ENCODE peak calls at places on chromosomes 4 and X, in eight cellular contexts. D, I, L, K, F, O, W and M are unnamed samples.

GRCh38 chr4:159455675-159456235 is 352.9 kb downstream of the RAPGEF2 start:
- DNase-seq in D (peak; percentile 55), I (no peak), L (peak; percentile 51), K (peak; percentile 33), F (peak; percentile 67), O (no peak), W (peak; percentile 18), M (peak; percentile 40)

GRCh38 chr4:38982356-38983095 is 49.7 kb downstream of the TMEM156 start:
- DNase-seq in D (peak; percentile 82), I (no peak), L (peak; percentile 21), K (no peak), F (peak; percentile 86), O (no peak), W (no peak), M (no peak)

GRCh38 chrX:13340182-13340791 is 20.4 kb upstream of the ATXN3L start:
- DNase-seq in D (no peak), I (no peak), L (peak; percentile 24), K (no peak), F (no peak), O (no peak), W (no peak), M (no peak)

GRCh38 chrX:45788941-45789348 is 588.3 kb upstream of the DIPK2B start:
- DNase-seq in D (peak; percentile 78), I (no peak), L (peak; percentile 55), K (no peak), F (peak; percentile 72), O (no peak), W (no peak), M (no peak)

GRCh38 chr4:150145090-150145949 is 67.1 kb downstream of the DCLK2 start:
- DNase-seq in D (no peak), I (no peak), L (peak; percentile 60), K (no peak), F (no peak), O (no peak), W (no peak), M (no peak)

GRCh38 chr4:74933562-74934015 is 673 bp downstream of the PARM1 start:
- DNase-seq in D (peak; percentile 8), I (no peak), L (peak; percentile 9), K (peak; percentile 44), F (peak; percentile 17), O (no peak), W (no peak), M (no peak)

GRCh38 chr4:48141048-48141447 is 7.0 kb upstream of the TXK start:
- DNase-seq in D (peak; percentile 57), I (no peak), L (peak; percentile 73), K (peak; percentile 47), F (peak; percentile 68), O (no peak), W (no peak), M (peak; percentile 65)

GRCh38 chr4:128776794-128777216 is 32.7 kb upstream of the JADE1 start:
- DNase-seq in D (peak; percentile 89), I (no peak), L (peak; percentile 92), K (no peak), F (peak; percentile 93), O (no peak), W (no peak), M (no peak)

GRCh38 chrX:3420316-3420715 is 73.9 kb upstream of the MXRA5 start:
- DNase-seq in D (no peak), I (no peak), L (no peak), K (no peak), F (no peak), O (no peak), W (no peak), M (no peak)

GRCh38 chr4:80073362-80074008 is 456 bp upstream of the ANTXR2 start:
- DNase-seq in D (no peak), I (no peak), L (no peak), K (peak; percentile 61), F (no peak), O (no peak), W (no peak), M (no peak)

GRCh38 chr4:124262211-124263179 is 450.0 kb downstream of the ANKRD50 start:
- DNase-seq in D (peak; percentile 91), I (peak; percentile 87), L (peak; percentile 96), K (peak; percentile 73), F (peak; percentile 95), O (no peak), W (peak; percentile 64), M (peak; percentile 67)

GRCh38 chr4:147829401-147830101 is 97.7 kb downstream of the ARHGAP10 start:
- DNase-seq in D (peak; percentile 83), I (peak; percentile 89), L (peak; percentile 46), K (no peak), F (peak; percentile 79), O (peak; percentile 88), W (no peak), M (no peak)

GRCh38 chr4:48635310-48635709 is 144.8 kb downstream of the FRYL start:
- DNase-seq in D (peak; percentile 49), I (no peak), L (peak; percentile 14), K (peak; percentile 11), F (peak; percentile 46), O (no peak), W (no peak), M (no peak)

GRCh38 chr4:102959503-102959902 is 60.0 kb downstream of the SLC9B1 start:
- DNase-seq in D (no peak), I (no peak), L (no peak), K (no peak), F (no peak), O (no peak), W (no peak), M (no peak)

GRCh38 chr4:63670735-63671134 is 738.5 kb downstream of the TECRL start:
- DNase-seq in D (no peak), I (no peak), L (no peak), K (no peak), F (no peak), O (no peak), W (no peak), M (no peak)

GRCh38 chr4:35175487-35175886 is 1068.8 kb downstream of the ARAP2 start:
- DNase-seq in D (no peak), I (no peak), L (no peak), K (no peak), F (no peak), O (no peak), W (no peak), M (no peak)

GRCh38 chr4:69787879-69788278 is 27.5 kb upstream of the SULT1B1 start:
- DNase-seq in D (peak; percentile 82), I (no peak), L (peak; percentile 39), K (no peak), F (peak; percentile 52), O (no peak), W (no peak), M (no peak)

GRCh38 chrX:153158319-153158718 is 20.8 kb upstream of the MAGEA1 start:
- DNase-seq in D (no peak), I (no peak), L (no peak), K (no peak), F (no peak), O (no peak), W (no peak), M (no peak)

GRCh38 chr4:173432430-173432829 is 33.5 kb upstream of the SCRG1 start:
- DNase-seq in D (no peak), I (no peak), L (no peak), K (peak; percentile 12), F (no peak), O (no peak), W (no peak), M (no peak)

GRCh38 chr4:114078636-114079035 is 99.2 kb upstream of the ARSJ start:
- DNase-seq in D (peak; percentile 90), I (no peak), L (peak; percentile 37), K (no peak), F (peak; percentile 12), O (no peak), W (no peak), M (no peak)

GRCh38 chrX:155751131-155751530 is 130.0 kb upstream of the VAMP7 start:
- DNase-seq in D (no peak), I (no peak), L (no peak), K (no peak), F (no peak), O (no peak), W (no peak), M (no peak)

GRCh38 chr4:57113870-57114269 is 3.7 kb upstream of the IGFBP7 start:
- DNase-seq in D (no peak), I (no peak), L (no peak), K (no peak), F (no peak), O (no peak), W (no peak), M (no peak)

GRCh38 chr4:174545268-174545667 is 23.0 kb upstream of the HPGD start:
- DNase-seq in D (no peak), I (no peak), L (no peak), K (no peak), F (no peak), O (no peak), W (no peak), M (no peak)

GRCh38 chrX:48522291-48522690 is 683 bp downstream of the EBP start:
- DNase-seq in D (no peak), I (no peak), L (no peak), K (no peak), F (no peak), O (no peak), W (no peak), M (no peak)
- H3K4me3 ChIP-seq in D (peak overlapping the region; percentile 72), I (peak overlapping the region; percentile 30), L (peak overlapping the region; percentile 71), K (peak overlapping the region; percentile 82), F (peak overlapping the region; percentile 65), O (peak overlapping the region; percentile 77), W (peak overlapping the region; percentile 76), M (peak overlapping the region; percentile 88)

GRCh38 chr4:1045595-1046201 is 34.3 kb downstream of the FGFRL1 start:
- DNase-seq in D (no peak), I (no peak), L (no peak), K (no peak), F (no peak), O (no peak), W (no peak), M (no peak)
- H3K4me3 ChIP-seq in D (no peak overlapping the region), I (no peak overlapping the region), L (no peak overlapping the region), K (no peak overlapping the region), F (no peak overlapping the region), O (no peak overlapping the region), W (no peak overlapping the region), M (no peak overlapping the region)

DNA sequence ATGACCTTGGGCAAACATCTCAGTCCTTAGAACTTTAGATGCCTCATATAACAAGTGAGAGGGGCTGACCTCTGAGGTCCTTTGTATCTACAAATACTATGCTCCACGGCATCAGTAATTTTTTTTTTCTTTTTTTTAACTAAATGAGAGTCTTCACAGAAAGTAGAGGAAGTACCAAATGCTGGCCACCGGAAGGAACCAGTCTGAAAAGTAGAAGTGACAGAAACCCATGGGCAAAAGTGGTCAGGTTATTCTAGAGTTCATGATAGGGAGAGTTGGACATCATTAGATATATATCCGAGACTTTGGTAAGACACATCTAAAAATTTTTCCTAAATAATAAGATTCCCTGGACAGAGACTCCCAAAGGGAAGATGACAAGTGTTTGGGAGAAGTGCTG is 53.7 kb downstream of the COQ2 start:
- DNase-seq in D (no peak), I (no peak), L (no peak), K (no peak), F (no peak), O (no peak), W (no peak), M (no peak)
- H3K4me3 ChIP-seq in D (no peak overlapping the region), I (no peak overlapping the region), L (no peak overlapping the region), K (no peak overlapping the region), F (no peak overlapping the region), O (no peak overlapping the region), W (no peak overlapping the region), M (no peak overlapping the region)

DNA sequence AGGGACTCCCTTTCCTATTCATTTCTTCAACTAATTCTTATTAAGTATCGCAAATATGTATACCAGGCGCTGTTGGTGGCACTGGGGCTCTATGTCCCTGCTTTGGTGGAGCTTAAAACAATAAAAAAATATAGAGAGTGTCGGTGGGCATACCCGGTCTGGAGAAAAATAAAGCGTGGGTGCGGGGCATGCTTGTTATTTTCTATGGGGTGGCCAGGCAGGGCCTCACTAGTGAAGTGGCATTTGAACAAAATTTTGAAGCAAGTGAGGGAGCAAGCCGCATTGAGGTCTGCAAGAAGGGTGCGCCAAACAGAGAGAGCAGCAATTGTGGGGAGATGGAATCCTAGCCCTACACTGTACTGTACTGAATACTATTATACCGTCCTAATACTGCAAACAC is 565 bp upstream of the IDS start:
- DNase-seq in D (no peak), I (peak; percentile 77), L (no peak), K (no peak), F (no peak), O (no peak), W (no peak), M (no peak)
- H3K4me3 ChIP-seq in D (no peak overlapping the region), I (no peak overlapping the region), L (no peak overlapping the region), K (peak overlapping the region; percentile 12), F (no peak overlapping the region), O (peak overlapping the region; percentile 73), W (peak overlapping the region; percentile 70), M (peak overlapping the region; percentile 68)